ENCODE peak calls at places on chromosomes 11 and 22, in four cellular contexts. I, V, Y and S are unnamed samples.

GRCh38 chr22:49663311-49663711 is 164.4 kb downstream of the BRD1 start:
- DNase-seq in I (no peak), Y (no peak), V (no peak), S (no peak)

GRCh38 chr22:49348631-49349030 is 479.0 kb downstream of the BRD1 start:
- DNase-seq in Y (no peak), I (no peak), V (no peak), S (no peak)

GRCh38 chr22:37209140-37209845 is 3.0 kb downstream of the SSTR3 start:
- DNase-seq in I (no peak), Y (no peak), V (no peak), S (no peak)

GRCh38 chr11:47565340-47566165 is at the start of gene PTPMT1:
- DNase-seq in Y (peak; percentile 77), I (peak; percentile 33), V (peak; percentile 55), S (no peak)

GRCh38 chr22:37566903-37567798 is 6.9 kb downstream of the CDC42EP1 start:
- DNase-seq in I (peak; percentile 90), V (peak; percentile 76), Y (peak; percentile 96), S (peak; percentile 79)

GRCh38 chr22:20111045-20111688 is 4.7 kb upstream of the RANBP1 start:
- DNase-seq in V (no peak), Y (no peak), I (no peak), S (no peak)

GRCh38 chr11:109547356-109548027 is 125.5 kb downstream of the C11orf87 start:
- DNase-seq in V (no peak), Y (no peak), I (no peak), S (no peak)

GRCh38 chr22:32852346-32853251 is 51.1 kb downstream of the TIMP3 start:
- DNase-seq in I (peak; percentile 68), Y (no peak), V (no peak), S (no peak)

GRCh38 chr11:60844045-60844869 is 2.3 kb downstream of the CCDC86 start:
- DNase-seq in I (no peak), V (no peak), Y (no peak), S (no peak)

GRCh38 chr11:15923169-15923568 is 433.2 kb downstream of the SOX6 start:
- DNase-seq in V (no peak), Y (no peak), I (no peak), S (no peak)

GRCh38 chr11:2549080-2549479 is 104.3 kb downstream of the KCNQ1 start:
- DNase-seq in I (no peak), Y (no peak), V (no peak), S (no peak)

GRCh38 chr11:72617080-72617744 is 57.0 kb downstream of the PDE2A start:
- DNase-seq in I (no peak), Y (no peak), V (no peak), S (no peak)

GRCh38 chr11:22828373-22828772 is 1.2 kb downstream of the SVIP start:
- DNase-seq in Y (no peak), I (no peak), V (no peak), S (no peak)

GRCh38 chr11:71181566-71181965 is 70.8 kb downstream of the SHANK2 start:
- DNase-seq in Y (no peak), V (no peak), I (no peak), S (no peak)

GRCh38 chr22:48417143-48418070 is 1410.3 kb downstream of the BRD1 start:
- DNase-seq in V (no peak), Y (no peak), I (no peak), S (no peak)

DNA sequence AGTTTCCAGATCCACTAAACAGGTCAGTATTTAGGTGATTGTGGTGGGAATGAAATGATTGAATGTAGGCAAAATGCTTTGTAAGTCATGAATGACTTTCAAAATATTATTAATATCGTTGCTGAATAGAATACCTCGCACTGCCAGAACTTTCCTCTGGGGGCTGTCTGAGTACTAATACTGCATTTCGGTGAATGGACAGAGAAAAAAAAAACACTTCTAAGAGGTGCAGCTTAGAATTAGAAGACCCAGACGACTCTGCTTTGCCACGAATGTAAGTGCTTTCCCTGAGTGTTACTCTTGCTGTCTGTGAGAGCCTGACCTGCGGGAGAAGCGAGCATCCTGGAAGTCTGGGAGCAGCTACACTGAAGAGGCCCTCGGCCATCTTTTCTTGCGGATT is 95.0 kb downstream of the SCN3B start:
- DNase-seq in I (no peak), V (no peak), Y (no peak), S (no peak)
- TF ChIP-seq CTCF in I (no peak), V (peak; percentile 38), Y (no peak), S (no peak)

DNA sequence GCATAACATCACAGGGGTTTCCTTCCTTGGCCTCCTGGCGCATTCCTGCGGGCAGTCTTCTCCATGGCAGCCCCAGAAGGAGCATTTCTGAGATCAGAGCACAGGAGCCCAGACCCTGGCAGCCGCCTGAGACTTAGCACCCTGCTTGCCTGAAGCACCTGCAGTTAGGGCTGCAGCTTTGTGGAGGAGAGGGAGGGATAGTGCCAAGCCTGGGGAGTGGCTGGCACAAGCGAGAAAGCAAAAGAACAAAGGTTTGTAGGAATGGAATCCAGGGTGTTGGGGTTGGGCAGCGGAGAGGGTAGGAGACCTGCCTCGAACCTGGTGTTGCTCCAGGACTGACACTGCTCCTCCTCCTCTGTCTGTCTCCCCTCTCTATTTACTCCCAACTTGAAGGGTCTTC is 66.9 kb downstream of the SCN3B start:
- DNase-seq in I (no peak), V (no peak), Y (peak; percentile 75), S (no peak)
- TF ChIP-seq CTCF in I (no peak), V (no peak), Y (no peak), S (no peak)

GRCh38 chr11:9604134-9604533 is 30.7 kb downstream of the WEE1 start:
- DNase-seq in V (no peak), Y (no peak), I (no peak), S (no peak)

GRCh38 chr11:9600651-9601040 is 27.2 kb downstream of the WEE1 start:
- DNase-seq in Y (no peak), V (no peak), I (no peak), S (no peak)

GRCh38 chr11:9600166-9600565 is 26.7 kb downstream of the WEE1 start:
- DNase-seq in I (no peak), Y (no peak), V (no peak), S (no peak)

GRCh38 chr11:9601876-9602199 is 28.4 kb downstream of the WEE1 start:
- DNase-seq in Y (no peak), I (no peak), V (no peak), S (no peak)

GRCh38 chr11:9601041-9601875 is 27.8 kb downstream of the WEE1 start:
- DNase-seq in Y (no peak), V (no peak), I (no peak), S (no peak)
- TF ChIP-seq CTCF in Y (no peak), V (no peak), I (no peak), S (no peak)

GRCh38 chr11:129333873-129334272 is 41.8 kb upstream of the BARX2 start:
- DNase-seq in Y (no peak), I (no peak), V (no peak), S (no peak)
- TF ChIP-seq CTCF in Y (no peak), I (no peak), V (peak; percentile 55), S (no peak)

DNA sequence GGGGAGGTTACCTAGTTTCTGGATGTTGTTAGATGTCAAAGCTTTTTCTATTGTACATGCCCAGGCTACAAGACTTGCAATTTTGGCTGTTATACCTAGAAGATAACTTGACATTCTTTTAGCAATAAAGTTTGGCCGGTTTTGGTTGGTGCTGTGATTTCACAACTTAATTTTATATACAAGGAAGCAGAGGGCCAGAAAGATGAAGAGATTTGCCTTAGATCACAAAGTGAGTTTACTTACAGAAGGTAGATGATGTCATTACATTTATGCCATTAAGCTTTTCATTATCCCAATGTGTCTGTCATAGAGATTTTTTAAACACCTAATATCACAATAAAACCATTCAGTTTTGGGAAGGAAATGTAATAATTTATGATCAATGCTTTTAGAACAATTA is 698.7 kb upstream of the ANO3 start:
- DNase-seq in I (no peak), Y (no peak), V (no peak), S (no peak)
- TF ChIP-seq CTCF in I (no peak), Y (no peak), V (no peak), S (no peak)